ENCODE peak calls at places on chromosomes 13 and 19, in seven cellular contexts. Z, G, F, Q, P, J and R are unnamed samples. For H3K27me3, the result is how much of the 10 kb centered on the place peaks cover.

GRCh38 chr13:111177081-111177711 is 62.1 kb downstream of the ARHGEF7 start:
- DNase-seq in J (no peak), P (no peak), F (no peak), Z (no peak), Q (no peak), G (no peak), R (no peak)

GRCh38 chr13:113928701-113929627 is 44.9 kb downstream of the C13orf46 start:
- DNase-seq in P (peak), Q (no peak), F (no peak), J (no peak), G (peak), Z (no peak), R (peak)

GRCh38 chr19:28242317-28242927 is 970.5 kb downstream of the UQCRFS1 start:
- DNase-seq in Z (peak), G (peak), P (peak), Q (peak), J (no peak), F (no peak), R (peak)

GRCh38 chr13:47426126-47426849 is 529.4 kb upstream of the HTR2A start:
- DNase-seq in G (no peak), Q (no peak), Z (no peak), P (no peak), J (no peak), F (peak), R (peak)

GRCh38 chr19:823565-824121 is 1.9 kb upstream of the PLPPR3 start:
- DNase-seq in G (peak), Z (peak), P (no peak), F (no peak), J (no peak), Q (no peak), R (no peak)

GRCh38 chr19:45492627-45493470 is 4.0 kb downstream of the RTN2 start:
- DNase-seq in P (peak), G (peak), Z (peak), J (peak), F (peak), Q (peak), R (peak)

GRCh38 chr19:4955274-4955673 is 13.6 kb upstream of the KDM4B start:
- DNase-seq in P (no peak), G (no peak), F (no peak), Q (no peak), Z (no peak), J (no peak), R (no peak)

GRCh38 chr13:44188257-44188656 is 185.4 kb upstream of the SERP2 start:
- DNase-seq in Q (no peak), G (no peak), F (peak), Z (no peak), J (peak), P (no peak), R (peak)

GRCh38 chr19:1151917-1152601 is 22.0 kb downstream of the SBNO2 start:
- DNase-seq in Q (no peak), P (no peak), J (no peak), G (no peak), F (no peak), Z (no peak), R (peak)

GRCh38 chr13:79735228-79735627 is 254.3 kb downstream of the NDFIP2 start:
- DNase-seq in J (no peak), G (no peak), F (no peak), P (no peak), Z (no peak), Q (no peak), R (peak)

GRCh38 chr19:46350029-46350757 is 3.3 kb downstream of the PPP5C start:
- DNase-seq in G (no peak), Z (no peak), F (no peak), P (no peak), Q (no peak), J (no peak), R (no peak)

GRCh38 chr13:39364797-39365468 is 238.1 kb downstream of the LHFPL6 start:
- DNase-seq in J (peak), Z (peak), Q (peak), P (no peak), F (peak), G (peak), R (peak)

GRCh38 chr13:107721436-107721835 is 493.9 kb downstream of the LIG4 start:
- DNase-seq in Q (no peak), G (no peak), J (no peak), P (peak), F (no peak), Z (no peak), R (peak)

GRCh38 chr19:44718441-44719261 is 19.7 kb downstream of the CEACAM16 start:
- DNase-seq in Z (peak), F (peak), G (peak), Q (peak), J (no peak), P (no peak), R (no peak)

GRCh38 chr13:30700364-30700763 is 35.0 kb upstream of the ALOX5AP start:
- DNase-seq in F (no peak), G (no peak), Q (no peak), J (no peak), P (no peak), Z (no peak), R (no peak)

GRCh38 chr19:33804021-33804799 is 7.5 kb downstream of the KCTD15 start:
- DNase-seq in J (no peak), Q (no peak), Z (no peak), P (no peak), F (peak), G (peak), R (peak)

GRCh38 chr13:46022476-46022875 is 30.1 kb downstream of the ZC3H13 start:
- DNase-seq in J (no peak), G (no peak), F (no peak), P (no peak), Z (no peak), Q (no peak), R (peak)

GRCh38 chr19:46786236-46787039 is 2.0 kb downstream of the SLC1A5 start:
- DNase-seq in G (peak), J (no peak), F (peak), P (peak), Z (peak), Q (peak), R (peak)

GRCh38 chr19:34962281-34962944 is 1.6 kb downstream of the ZNF792 start:
- DNase-seq in F (peak), Z (no peak), J (no peak), G (no peak), P (peak), Q (no peak), R (no peak)

GRCh38 chr13:77034883-77035282 is 7.9 kb upstream of the FBXL3 start:
- DNase-seq in P (no peak), Z (no peak), F (peak), J (no peak), G (no peak), Q (no peak), R (peak)

GRCh38 chr19:16671652-16672274 is 10.8 kb downstream of the TMEM38A start:
- DNase-seq in G (no peak), Z (no peak), Q (no peak), J (no peak), F (no peak), P (no peak), R (no peak)

DNA sequence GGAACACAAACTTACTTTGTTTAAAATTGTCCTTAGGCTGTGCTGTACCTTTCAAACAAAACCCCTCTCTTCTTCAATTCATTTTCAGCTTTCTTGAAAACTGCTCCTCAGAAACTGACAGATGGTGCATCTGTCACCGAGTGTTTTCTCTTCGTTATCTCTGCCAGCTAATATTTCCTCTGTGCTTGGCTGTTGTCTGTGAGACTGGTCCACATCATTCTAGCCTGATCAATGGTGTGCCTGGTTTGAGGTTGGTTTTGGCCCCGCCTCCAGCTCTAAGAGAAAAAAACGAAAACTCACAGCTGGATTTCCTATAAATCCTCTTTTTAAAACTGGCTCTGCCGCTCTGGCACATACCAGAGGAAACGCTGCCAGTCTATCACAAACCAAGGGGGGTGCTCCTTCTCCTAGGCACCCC is 79.7 kb downstream of the STARD13 start:
- DNase-seq in F (no peak), Q (peak), J (no peak), G (no peak), P (peak), Z (peak), R (no peak)
- TF ChIP-seq EZH2phosphoT487 in F (no peak), Q (no peak), J (no peak), G (no peak), P (no peak), Z (no peak), R (no peak)

GRCh38 chr19:6234527-6234926 is 45.2 kb downstream of the MLLT1 start:
- DNase-seq in F (no peak), Z (no peak), J (no peak), P (peak), G (no peak), Q (no peak), R (peak)

GRCh38 chr19:6232567-6232966 is 47.2 kb downstream of the MLLT1 start:
- DNase-seq in J (no peak), F (peak), G (no peak), Q (no peak), P (no peak), Z (no peak), R (peak)

GRCh38 chr19:6233827-6234511 is 45.8 kb downstream of the MLLT1 start:
- DNase-seq in P (peak), F (no peak), Q (no peak), Z (no peak), G (no peak), J (no peak), R (no peak)

GRCh38 chr19:6235031-6235951 is 44.5 kb downstream of the MLLT1 start:
- DNase-seq in J (no peak), G (no peak), Z (no peak), F (no peak), P (peak), Q (no peak), R (no peak)

DNA sequence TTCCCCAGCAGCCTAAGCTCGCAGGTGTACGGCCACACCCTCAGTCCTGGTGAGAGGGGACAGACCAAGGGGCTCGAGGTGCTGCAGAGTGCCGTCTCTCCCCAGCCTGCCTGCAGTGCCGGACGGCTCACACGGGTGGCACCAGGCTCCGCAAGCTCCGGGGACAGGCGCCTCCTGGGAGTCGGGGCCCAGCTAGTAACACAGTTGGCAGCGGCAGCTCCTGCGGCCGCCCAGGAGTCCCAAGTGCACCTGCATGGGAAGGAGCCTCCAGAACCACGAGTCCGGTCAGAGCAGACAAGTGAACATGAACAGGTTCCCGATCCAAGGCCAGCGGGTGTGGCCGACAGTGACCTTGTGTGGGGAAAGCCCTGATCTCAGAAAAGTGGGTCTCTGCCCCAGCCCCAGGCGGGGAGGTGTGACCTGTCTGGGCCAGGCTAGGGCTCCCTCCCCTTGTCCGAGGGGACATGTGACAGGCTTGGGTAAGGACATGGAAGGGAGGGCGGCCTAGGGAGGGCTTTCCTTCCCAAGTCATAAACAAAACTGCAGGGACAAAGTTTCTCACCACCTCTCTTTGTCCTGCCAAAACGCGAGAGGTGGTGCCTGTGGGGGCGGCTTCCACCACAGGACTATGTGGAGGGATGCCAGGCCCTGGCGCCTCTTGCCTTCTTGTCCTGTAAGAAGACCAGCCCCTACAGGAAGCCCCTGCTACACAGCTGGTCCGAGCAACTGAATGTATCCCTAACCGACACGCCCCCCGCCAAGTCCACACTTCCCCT is 46.5 kb downstream of the MLLT1 start:
- DNase-seq in P (no peak), G (no peak), Q (no peak), F (no peak), J (no peak), Z (no peak), R (peak)
- H3K27me3 ChIP-seq in P (under half), G (under half), Q (under half), F (under half), J (under half), Z (under half), R (under half)

GRCh38 chr13:112728375-112729126 is 38.7 kb downstream of the ATP11A start:
- DNase-seq in F (no peak), Z (no peak), G (no peak), J (no peak), Q (no peak), P (no peak), R (no peak)
- TF ChIP-seq EZH2phosphoT487 in F (no peak), Z (no peak), G (no peak), J (no peak), Q (no peak), P (no peak), R (no peak)

GRCh38 chr19:7672522-7672921 is 3.7 kb downstream of the RETN start:
- DNase-seq in G (no peak), Z (no peak), F (no peak), J (no peak), P (no peak), Q (no peak), R (no peak)

GRCh38 chr19:7670150-7670784 is 1.4 kb downstream of the RETN start:
- DNase-seq in G (peak), P (no peak), F (no peak), Q (peak), J (no peak), Z (peak), R (peak)

GRCh38 chr19:7668842-7669241 is at the start of gene RETN:
- DNase-seq in P (no peak), Z (no peak), G (no peak), Q (no peak), J (no peak), F (no peak), R (no peak)

GRCh38 chr19:7669641-7670040 is 792 bp downstream of the RETN start:
- DNase-seq in Q (no peak), J (no peak), Z (no peak), F (no peak), G (no peak), P (no peak), R (no peak)

GRCh38 chr19:7670790-7671189 is 1.9 kb downstream of the RETN start:
- DNase-seq in Z (no peak), G (no peak), P (no peak), F (no peak), Q (peak), J (no peak), R (no peak)
- H3K27me3 ChIP-seq in Z (half or more), G (under half), P (half or more), F (under half), Q (under half), J (under half), R (under half)

DNA sequence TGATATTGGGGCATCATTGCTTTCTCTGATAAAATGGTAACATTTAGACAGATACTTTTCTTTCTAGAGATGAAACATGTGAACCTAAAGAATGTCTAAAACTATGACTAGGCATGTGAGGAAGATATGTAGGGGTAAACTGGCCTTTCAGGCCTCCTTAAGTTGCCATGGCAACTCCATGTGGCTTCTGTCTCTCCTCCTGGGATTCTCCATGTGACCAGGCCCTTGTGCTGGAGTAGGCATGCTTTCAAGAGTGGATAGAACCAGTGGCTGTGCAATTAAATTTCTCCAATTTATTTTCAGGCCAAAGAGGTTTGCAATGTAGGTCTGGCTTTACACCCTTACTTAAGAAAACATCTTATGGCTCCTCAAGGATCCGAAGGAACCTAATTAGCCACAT is 130.8 kb downstream of the OLFM4 start:
- DNase-seq in Z (peak), P (no peak), Q (peak), G (no peak), F (no peak), J (no peak), R (no peak)
- TF ChIP-seq EZH2phosphoT487 in Z (no peak), P (no peak), Q (no peak), G (no peak), F (no peak), J (no peak), R (no peak)

DNA sequence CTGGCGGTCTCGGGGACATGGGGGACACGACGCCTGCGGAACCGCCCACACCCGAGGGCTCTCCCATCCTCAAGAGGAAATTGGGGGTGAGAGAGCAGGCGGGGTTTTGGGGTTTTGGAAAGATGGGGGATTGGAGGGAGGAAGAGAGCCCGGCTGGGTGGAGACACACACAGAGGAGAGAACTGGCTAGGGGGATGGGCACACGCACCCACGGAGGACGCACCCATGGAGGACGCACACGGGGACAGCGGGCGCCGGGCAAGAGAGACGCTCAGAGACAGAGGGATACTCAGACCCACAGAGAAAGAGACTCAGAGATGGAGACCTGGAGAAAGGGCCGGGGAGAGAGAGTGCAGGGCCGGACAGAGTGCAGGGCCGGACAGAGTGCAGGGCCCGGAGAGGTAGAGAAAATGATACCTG is 52.1 kb downstream of the MAP4K1 start:
- DNase-seq in J (no peak), F (no peak), Z (no peak), Q (no peak), G (no peak), P (no peak), R (no peak)
- H3K27me3 ChIP-seq in J (under half), F (under half), Z (under half), Q (under half), G (under half), P (under half), R (under half)

GRCh38 chr19:21434967-21435544 is 38.1 kb downstream of the ZNF493 start:
- DNase-seq in F (no peak), G (no peak), Q (peak), P (peak), J (no peak), Z (no peak), R (no peak)
- TF ChIP-seq EZH2phosphoT487 in F (no peak), G (no peak), Q (no peak), P (no peak), J (no peak), Z (no peak), R (no peak)

GRCh38 chr13:54492995-54493394 is 1464.4 kb downstream of the OLFM4 start:
- DNase-seq in G (no peak), F (no peak), Z (no peak), J (no peak), Q (no peak), P (no peak), R (no peak)
- H3K27me3 ChIP-seq in G (under half), F (under half), Z (under half), J (under half), Q (under half), P (under half), R (under half)

GRCh38 chr13:71219671-71220070 is 647.3 kb downstream of the DACH1 start:
- DNase-seq in Q (peak), F (no peak), P (no peak), G (no peak), Z (no peak), J (no peak), R (no peak)

GRCh38 chr13:71217827-71218226 is 649.2 kb downstream of the DACH1 start:
- DNase-seq in J (no peak), P (no peak), Z (no peak), Q (no peak), F (no peak), G (no peak), R (no peak)

GRCh38 chr13:71213252-71213821 is 653.7 kb downstream of the DACH1 start:
- DNase-seq in G (no peak), Z (no peak), J (no peak), Q (no peak), F (no peak), P (no peak), R (no peak)

DNA sequence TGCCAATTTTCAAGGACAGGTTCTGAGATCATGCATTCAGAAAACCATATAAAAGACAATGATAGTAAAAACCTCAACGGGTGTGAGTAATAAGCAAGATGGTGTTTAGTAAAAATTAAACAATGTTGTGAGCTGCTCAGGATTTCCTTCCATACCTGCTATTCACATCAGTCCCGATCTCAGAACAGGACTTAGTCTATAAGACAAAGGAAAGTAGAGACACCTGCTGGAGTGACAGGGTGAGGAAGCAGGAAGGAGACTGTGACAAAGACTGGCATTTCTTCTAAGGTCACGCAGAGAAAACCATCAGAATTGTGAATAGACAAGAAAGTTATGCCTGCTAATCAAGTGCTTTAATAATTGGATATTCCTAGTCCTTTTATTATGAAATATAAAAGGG is 648.0 kb downstream of the DACH1 start:
- DNase-seq in P (peak), Z (peak), G (peak), J (no peak), F (peak), Q (peak), R (no peak)
- TF ChIP-seq EZH2phosphoT487 in P (no peak), Z (no peak), G (no peak), J (no peak), F (no peak), Q (no peak), R (no peak)